ENCODE peak calls at places on chromosomes 2 and 18, in four cellular contexts. One of them, this sample, is unnamed.

GRCh38 chr2:102485151-102485769 is 12.2 kb downstream of the SLC9A4 start:
- DNase-seq in NCI-H1092: no peak
- DNase-seq in endothelial cell: no peak
- DNase-seq in aorta: no peak
- DNase-seq in this sample: no peak

GRCh38 chr2:68846056-68846455 is 25.1 kb downstream of the BMP10 start:
- DNase-seq in NCI-H1092: no peak
- DNase-seq in endothelial cell: no peak
- DNase-seq in aorta: no peak
- DNase-seq in this sample: no peak

GRCh38 chr2:201411421-201411820 is 39.8 kb downstream of the TRAK2 start:
- DNase-seq in NCI-H1092: no peak
- DNase-seq in endothelial cell: no peak
- DNase-seq in aorta: no peak
- DNase-seq in this sample: no peak

GRCh38 chr2:134127496-134127895 is 126.4 kb upstream of the MGAT5 start:
- DNase-seq in NCI-H1092: no peak
- DNase-seq in endothelial cell: no peak
- DNase-seq in aorta: no peak
- DNase-seq in this sample: no peak

GRCh38 chr2:129091620-129092019 is 773.0 kb upstream of the HS6ST1 start:
- DNase-seq in NCI-H1092: no peak
- DNase-seq in endothelial cell: no peak
- DNase-seq in aorta: no peak
- DNase-seq in this sample: no peak

GRCh38 chr2:152452256-152452973 is 117.4 kb downstream of the FMNL2 start:
- DNase-seq in NCI-H1092: no peak
- DNase-seq in endothelial cell: no peak
- DNase-seq in aorta: no peak
- DNase-seq in this sample: no peak

GRCh38 chr2:142048581-142048980 is 82.2 kb downstream of the LRP1B start:
- DNase-seq in NCI-H1092: no peak
- DNase-seq in endothelial cell: no peak
- DNase-seq in aorta: no peak
- DNase-seq in this sample: no peak

GRCh38 chr2:199144036-199144435 is 313.7 kb downstream of the SATB2 start:
- DNase-seq in NCI-H1092: no peak
- DNase-seq in endothelial cell: no peak
- DNase-seq in aorta: no peak
- DNase-seq in this sample: no peak

GRCh38 chr2:62489162-62489561 is 16.8 kb downstream of the TMEM17 start:
- DNase-seq in NCI-H1092: no peak
- DNase-seq in endothelial cell: no peak
- DNase-seq in aorta: no peak
- DNase-seq in this sample: no peak

GRCh38 chr2:178298785-178299212 is 104.5 kb downstream of the OSBPL6 start:
- DNase-seq in NCI-H1092: no peak
- DNase-seq in endothelial cell: no peak
- DNase-seq in aorta: no peak
- DNase-seq in this sample: no peak

GRCh38 chr18:72541871-72542690 is 2.1 kb downstream of the CBLN2 start:
- DNase-seq in NCI-H1092: peak
- DNase-seq in endothelial cell: no peak
- DNase-seq in aorta: peak
- DNase-seq in this sample: no peak